ENCODE peak calls at places on chromosomes 3 and 15, in five cellular contexts. One of them, this sample, is unnamed. For H3K4me1, the result is how much of the 10 kb centered on the place peaks cover.

GRCh38 chr3:155138677-155139076 is 58.6 kb downstream of the MME start:
- DNase-seq in neural progenitor cell: no peak
- DNase-seq in PC-3: no peak
- DNase-seq in GM23248: no peak
- DNase-seq in MM.1S: no peak
- DNase-seq in this sample: no peak

GRCh38 chr3:155158361-155159037 is 78.4 kb downstream of the MME start:
- DNase-seq in PC-3: no peak
- DNase-seq in MM.1S: no peak
- DNase-seq in neural progenitor cell: no peak
- DNase-seq in GM23248: no peak
- DNase-seq in this sample: no peak

GRCh38 chr15:89898628-89899302 is 5.0 kb upstream of the AP3S2 start:
- DNase-seq in MM.1S: peak
- DNase-seq in PC-3: peak
- DNase-seq in neural progenitor cell: peak
- DNase-seq in GM23248: peak
- DNase-seq in this sample: peak

GRCh38 chr3:88221726-88222125 is 72.0 kb downstream of the C3orf38 start:
- DNase-seq in neural progenitor cell: peak
- DNase-seq in PC-3: no peak
- DNase-seq in MM.1S: no peak
- DNase-seq in GM23248: no peak
- DNase-seq in this sample: no peak

GRCh38 chr15:39581501-39582285 is 814 bp downstream of the THBS1 start:
- DNase-seq in GM23248: peak
- DNase-seq in PC-3: peak
- DNase-seq in neural progenitor cell: peak
- DNase-seq in MM.1S: peak
- DNase-seq in this sample: no peak

GRCh38 chr3:34504755-34505154 is 706.3 kb downstream of the PDCD6IP start:
- DNase-seq in MM.1S: no peak
- DNase-seq in neural progenitor cell: no peak
- DNase-seq in PC-3: no peak
- DNase-seq in GM23248: no peak
- DNase-seq in this sample: no peak

GRCh38 chr3:112569265-112569664 is 7.4 kb downstream of the SLC35A5 start:
- DNase-seq in GM23248: no peak
- DNase-seq in MM.1S: no peak
- DNase-seq in neural progenitor cell: no peak
- DNase-seq in PC-3: no peak
- DNase-seq in this sample: no peak

GRCh38 chr3:119494597-119494996 is 3.8 kb upstream of the TIMMDC1 start:
- DNase-seq in neural progenitor cell: no peak
- DNase-seq in MM.1S: no peak
- DNase-seq in PC-3: peak
- DNase-seq in GM23248: peak
- DNase-seq in this sample: no peak

GRCh38 chr3:10619989-10620832 is 114.8 kb upstream of the ATP2B2 start:
- DNase-seq in MM.1S: no peak
- DNase-seq in neural progenitor cell: no peak
- DNase-seq in GM23248: no peak
- DNase-seq in PC-3: no peak
- DNase-seq in this sample: no peak

GRCh38 chr3:156817931-156818765 is 8.0 kb upstream of the LEKR1 start:
- DNase-seq in MM.1S: no peak
- DNase-seq in neural progenitor cell: no peak
- DNase-seq in GM23248: peak
- DNase-seq in PC-3: peak
- DNase-seq in this sample: no peak

GRCh38 chr15:22944651-22945050 is 35.5 kb downstream of the CYFIP1 start:
- DNase-seq in PC-3: peak
- DNase-seq in neural progenitor cell: no peak
- DNase-seq in GM23248: no peak
- DNase-seq in MM.1S: no peak
- DNase-seq in this sample: no peak

GRCh38 chr3:155202626-155203025 is 90.9 kb downstream of the STRIT1 start:
- DNase-seq in PC-3: no peak
- DNase-seq in MM.1S: no peak
- DNase-seq in neural progenitor cell: no peak
- DNase-seq in GM23248: peak
- DNase-seq in this sample: no peak

GRCh38 chr3:156304406-156304805 is 184.0 kb downstream of the KCNAB1 start:
- DNase-seq in PC-3: peak
- DNase-seq in MM.1S: no peak
- DNase-seq in neural progenitor cell: no peak
- DNase-seq in GM23248: peak
- DNase-seq in this sample: no peak

GRCh38 chr3:23071758-23072157 is 131.4 kb upstream of the UBE2E2 start:
- DNase-seq in GM23248: no peak
- DNase-seq in PC-3: no peak
- DNase-seq in MM.1S: no peak
- DNase-seq in neural progenitor cell: no peak
- DNase-seq in this sample: no peak

GRCh38 chr3:25584011-25584789 is 80.5 kb downstream of the TOP2B start:
- DNase-seq in GM23248: no peak
- DNase-seq in neural progenitor cell: no peak
- DNase-seq in MM.1S: no peak
- DNase-seq in PC-3: no peak
- DNase-seq in this sample: no peak

GRCh38 chr3:119676020-119676419 is 1.2 kb downstream of the COX17 start:
- DNase-seq in PC-3: no peak
- DNase-seq in neural progenitor cell: no peak
- DNase-seq in GM23248: no peak
- DNase-seq in MM.1S: no peak
- DNase-seq in this sample: no peak

GRCh38 chr3:120192159-120192558 is 92.9 kb downstream of the GPR156 start:
- DNase-seq in neural progenitor cell: no peak
- DNase-seq in GM23248: peak
- DNase-seq in PC-3: no peak
- DNase-seq in MM.1S: no peak
- DNase-seq in this sample: no peak

GRCh38 chr3:145704020-145704419 is 457.0 kb downstream of the PLOD2 start:
- DNase-seq in neural progenitor cell: no peak
- DNase-seq in MM.1S: no peak
- DNase-seq in PC-3: no peak
- DNase-seq in GM23248: no peak
- DNase-seq in this sample: no peak

GRCh38 chr15:38490231-38490630 is 36.3 kb downstream of the FAM98B start:
- DNase-seq in GM23248: peak
- DNase-seq in MM.1S: no peak
- DNase-seq in neural progenitor cell: no peak
- DNase-seq in PC-3: no peak
- DNase-seq in this sample: no peak

GRCh38 chr15:80776420-80777045 is 2.6 kb upstream of the CEMIP start:
- DNase-seq in MM.1S: peak
- DNase-seq in neural progenitor cell: peak
- DNase-seq in PC-3: peak
- DNase-seq in GM23248: peak
- DNase-seq in this sample: peak

GRCh38 chr3:158097571-158098553 is 8.4 kb downstream of the SHOX2 start:
- DNase-seq in neural progenitor cell: peak
- DNase-seq in GM23248: no peak
- DNase-seq in MM.1S: peak
- DNase-seq in PC-3: peak
- DNase-seq in this sample: no peak

GRCh38 chr15:28021281-28022039 is 77.7 kb downstream of the OCA2 start:
- DNase-seq in PC-3: peak
- DNase-seq in GM23248: peak
- DNase-seq in neural progenitor cell: peak
- DNase-seq in MM.1S: peak
- DNase-seq in this sample: peak
- TF ChIP-seq EZH2phosphoT487 in PC-3: no peak
- TF ChIP-seq EZH2phosphoT487 in GM23248: no peak
- TF ChIP-seq EZH2phosphoT487 in neural progenitor cell: no peak
- TF ChIP-seq EZH2phosphoT487 in MM.1S: no peak
- TF ChIP-seq EZH2phosphoT487 in this sample: no peak

GRCh38 chr15:92631721-92632120 is 23.9 kb downstream of the FAM174B start:
- DNase-seq in GM23248: no peak
- DNase-seq in PC-3: peak
- DNase-seq in MM.1S: no peak
- DNase-seq in neural progenitor cell: no peak
- DNase-seq in this sample: peak
- H3K4me1 ChIP-seq in GM23248: under half
- H3K4me1 ChIP-seq in PC-3: under half
- H3K4me1 ChIP-seq in MM.1S: under half
- H3K4me1 ChIP-seq in neural progenitor cell: under half
- H3K4me1 ChIP-seq in this sample: under half

GRCh38 chr3:99549918-99550603 is 88.3 kb upstream of the COL8A1 start:
- DNase-seq in neural progenitor cell: no peak
- DNase-seq in GM23248: peak
- DNase-seq in MM.1S: no peak
- DNase-seq in PC-3: no peak
- DNase-seq in this sample: no peak
- H3K4me2 ChIP-seq in neural progenitor cell: no peak
- H3K4me2 ChIP-seq in GM23248: no peak
- H3K4me2 ChIP-seq in MM.1S: no peak
- H3K4me2 ChIP-seq in PC-3: no peak
- H3K4me2 ChIP-seq in this sample: no peak

DNA sequence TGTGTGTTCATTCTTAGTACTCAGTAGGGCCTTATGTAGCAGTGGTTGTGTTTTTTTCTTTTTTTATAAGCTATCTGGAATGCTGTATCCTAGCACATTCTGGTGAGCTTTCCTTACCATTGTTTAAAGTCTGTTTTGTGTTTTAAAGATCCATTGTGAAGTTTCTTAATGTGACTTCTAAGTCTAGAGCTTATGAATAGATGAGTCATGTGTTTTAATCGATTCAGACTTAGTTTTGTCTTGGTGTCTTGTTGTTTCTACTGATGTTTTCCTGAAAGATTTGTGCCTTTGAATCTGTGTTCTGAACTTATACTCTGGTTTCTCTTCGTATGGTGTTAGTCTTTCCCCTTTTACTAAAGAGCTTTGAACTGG is 24.5 kb downstream of the AKAP13 start:
- DNase-seq in GM23248: peak
- DNase-seq in MM.1S: no peak
- DNase-seq in PC-3: peak
- DNase-seq in neural progenitor cell: peak
- DNase-seq in this sample: no peak
- TF ChIP-seq EZH2phosphoT487 in GM23248: no peak
- TF ChIP-seq EZH2phosphoT487 in MM.1S: no peak
- TF ChIP-seq EZH2phosphoT487 in PC-3: no peak
- TF ChIP-seq EZH2phosphoT487 in neural progenitor cell: no peak
- TF ChIP-seq EZH2phosphoT487 in this sample: no peak

GRCh38 chr3:183301937-183302580 is 49.0 kb downstream of the B3GNT5 start:
- DNase-seq in MM.1S: no peak
- DNase-seq in GM23248: no peak
- DNase-seq in PC-3: no peak
- DNase-seq in neural progenitor cell: no peak
- DNase-seq in this sample: no peak

GRCh38 chr3:183298708-183299153 is 45.7 kb downstream of the B3GNT5 start:
- DNase-seq in GM23248: peak
- DNase-seq in PC-3: peak
- DNase-seq in MM.1S: no peak
- DNase-seq in neural progenitor cell: peak
- DNase-seq in this sample: no peak

GRCh38 chr3:183300996-183301562 is 48.0 kb downstream of the B3GNT5 start:
- DNase-seq in PC-3: peak
- DNase-seq in GM23248: peak
- DNase-seq in neural progenitor cell: no peak
- DNase-seq in MM.1S: no peak
- DNase-seq in this sample: no peak

GRCh38 chr3:183296944-183297343 is 43.9 kb downstream of the B3GNT5 start:
- DNase-seq in PC-3: no peak
- DNase-seq in GM23248: no peak
- DNase-seq in MM.1S: no peak
- DNase-seq in neural progenitor cell: no peak
- DNase-seq in this sample: no peak

GRCh38 chr3:183299976-183300375 is 46.9 kb downstream of the B3GNT5 start:
- DNase-seq in PC-3: no peak
- DNase-seq in neural progenitor cell: no peak
- DNase-seq in MM.1S: no peak
- DNase-seq in GM23248: no peak
- DNase-seq in this sample: no peak
- H3K4me1 ChIP-seq in PC-3: under half
- H3K4me1 ChIP-seq in neural progenitor cell: under half
- H3K4me1 ChIP-seq in MM.1S: under half
- H3K4me1 ChIP-seq in GM23248: under half
- H3K4me1 ChIP-seq in this sample: under half

GRCh38 chr3:98521897-98522537 is 685 bp downstream of the CLDND1 start:
- DNase-seq in neural progenitor cell: peak
- DNase-seq in GM23248: peak
- DNase-seq in PC-3: peak
- DNase-seq in MM.1S: peak
- DNase-seq in this sample: peak

GRCh38 chr3:98522538-98523281 is at the start of gene CLDND1:
- DNase-seq in neural progenitor cell: peak
- DNase-seq in GM23248: peak
- DNase-seq in PC-3: peak
- DNase-seq in MM.1S: peak
- DNase-seq in this sample: peak

GRCh38 chr3:98514948-98515347 is 7.8 kb downstream of the CLDND1 start:
- DNase-seq in PC-3: no peak
- DNase-seq in MM.1S: no peak
- DNase-seq in GM23248: no peak
- DNase-seq in neural progenitor cell: no peak
- DNase-seq in this sample: no peak

GRCh38 chr3:98518816-98519215 is 3.9 kb downstream of the CLDND1 start:
- DNase-seq in GM23248: no peak
- DNase-seq in neural progenitor cell: no peak
- DNase-seq in PC-3: no peak
- DNase-seq in MM.1S: no peak
- DNase-seq in this sample: no peak

GRCh38 chr3:98519351-98519750 is 3.4 kb downstream of the CLDND1 start:
- DNase-seq in GM23248: no peak
- DNase-seq in neural progenitor cell: no peak
- DNase-seq in PC-3: no peak
- DNase-seq in MM.1S: no peak
- DNase-seq in this sample: no peak
- H3K4me2 ChIP-seq in GM23248: no peak
- H3K4me2 ChIP-seq in neural progenitor cell: no peak
- H3K4me2 ChIP-seq in PC-3: no peak
- H3K4me2 ChIP-seq in MM.1S: no peak
- H3K4me2 ChIP-seq in this sample: peak

DNA sequence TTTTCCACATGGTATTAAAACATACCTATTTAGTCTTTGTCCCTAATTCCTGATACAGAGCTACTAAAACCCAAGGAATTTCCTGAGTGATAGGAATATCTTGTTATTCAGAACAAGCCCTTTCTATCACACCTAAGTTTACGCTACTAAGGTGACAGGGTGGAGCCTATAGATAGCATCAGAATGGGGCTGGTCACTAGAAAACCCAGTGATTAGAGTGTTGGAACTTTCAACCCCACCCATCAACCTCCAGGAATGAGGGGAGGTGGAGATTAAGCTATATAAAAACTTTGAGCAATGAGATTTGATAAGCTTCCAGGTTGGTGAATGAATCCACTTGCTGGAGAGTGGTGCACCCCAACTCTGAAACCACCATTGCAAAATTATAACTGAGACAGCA is 62.1 kb upstream of the RNU6-1 start:
- DNase-seq in MM.1S: no peak
- DNase-seq in PC-3: no peak
- DNase-seq in neural progenitor cell: no peak
- DNase-seq in GM23248: no peak
- DNase-seq in this sample: no peak
- TF ChIP-seq EZH2phosphoT487 in MM.1S: no peak
- TF ChIP-seq EZH2phosphoT487 in PC-3: no peak
- TF ChIP-seq EZH2phosphoT487 in neural progenitor cell: no peak
- TF ChIP-seq EZH2phosphoT487 in GM23248: no peak
- TF ChIP-seq EZH2phosphoT487 in this sample: no peak